ENCODE peak calls at places on chromosomes 7 and 10, in nine cellular contexts. M is stromal cell of bone marrow; D is GM12891; C is activated naive CD8-positive, alpha-beta T cell treated with anti-CD3 and anti-CD28 coated beads, Interleukin-2, amount 10 ng/mL, durations not matched to agents 7 days and 5 days; X is NCI-H1105 treated with DMSO at 0.1 percent for 48 hours; T is pons; Q is H7; J is T-helper 2 cell; Z is GDM1. G is an unnamed sample.

GRCh38 chr10:86595496-86595895 is 58.9 kb upstream of the OPN4 start:
- DNase-seq in J (no peak), D (no peak), Q (no peak), T (no peak), M (no peak), X (no peak), C (no peak), Z (no peak), G (no peak)

GRCh38 chr7:104963991-104964385 is 50.0 kb upstream of the KMT2E start:
- DNase-seq in M (no peak), Z (no peak), C (no peak), T (no peak), Q (no peak), X (no peak), D (no peak), J (no peak), G (no peak)

GRCh38 chr7:74355091-74355490 is 65.9 kb downstream of the CLIP2 start:
- DNase-seq in Z (no peak), T (no peak), M (peak), Q (no peak), X (peak), C (no peak), J (no peak), D (no peak), G (peak)

GRCh38 chr7:42745357-42746022 is 166.4 kb downstream of the C7orf25 start:
- DNase-seq in J (no peak), M (no peak), Q (no peak), D (no peak), C (peak), X (no peak), T (no peak), Z (no peak), G (no peak)

GRCh38 chr7:101357433-101357832 is 5.2 kb upstream of the COL26A1 start:
- DNase-seq in M (no peak), J (no peak), C (no peak), T (no peak), D (no peak), X (no peak), Z (no peak), Q (no peak), G (no peak)

GRCh38 chr10:8278099-8278498 is 223.6 kb downstream of the GATA3 start:
- DNase-seq in D (no peak), Z (no peak), T (no peak), C (no peak), M (no peak), Q (no peak), J (no peak), X (no peak), G (no peak)

GRCh38 chr7:151403764-151404163 is 6.1 kb downstream of the WDR86 start:
- DNase-seq in Q (peak), M (no peak), T (no peak), C (no peak), Z (no peak), D (no peak), J (no peak), X (no peak), G (no peak)

GRCh38 chr7:107594961-107595737 is 15.1 kb downstream of the BCAP29 start:
- DNase-seq in Z (no peak), C (no peak), Q (no peak), D (no peak), T (peak), M (peak), J (no peak), X (no peak), G (no peak)

GRCh38 chr7:121504478-121504877 is 108.4 kb upstream of the FAM3C start:
- DNase-seq in Q (no peak), J (no peak), M (peak), X (no peak), Z (no peak), T (no peak), D (no peak), C (no peak), G (no peak)

GRCh38 chr7:85776691-85777363 is 590.0 kb upstream of the SEMA3D start:
- DNase-seq in Z (no peak), C (no peak), T (no peak), D (no peak), X (no peak), J (no peak), Q (no peak), M (peak), G (no peak)

GRCh38 chr10:125034671-125035070 is 92.7 kb downstream of the ZRANB1 start:
- DNase-seq in D (no peak), J (no peak), M (no peak), Q (no peak), Z (no peak), T (no peak), C (no peak), X (no peak), G (no peak)

GRCh38 chr7:47915066-47915976 is 32.9 kb downstream of the PKD1L1 start:
- DNase-seq in M (no peak), X (no peak), T (no peak), C (no peak), Q (no peak), Z (no peak), D (no peak), J (no peak), G (no peak)

GRCh38 chr7:143448429-143448828 is 5.2 kb downstream of the TAS2R60 start:
- DNase-seq in Z (no peak), J (no peak), M (no peak), C (no peak), Q (no peak), D (no peak), T (no peak), X (no peak), G (no peak)

GRCh38 chr10:90197766-90198165 is 496.4 kb downstream of the KIF20B start:
- DNase-seq in Z (no peak), T (no peak), X (no peak), D (no peak), J (no peak), C (no peak), M (peak), Q (no peak), G (no peak)

GRCh38 chr10:115328331-115328730 is 235.2 kb downstream of the ATRNL1 start:
- DNase-seq in J (no peak), T (no peak), Q (no peak), D (no peak), X (no peak), Z (no peak), C (no peak), M (no peak), G (no peak)

GRCh38 chr10:31318382-31318853 is 598 bp upstream of the ZEB1 start:
- DNase-seq in C (no peak), T (peak), Z (peak), X (peak), J (peak), D (peak), M (peak), Q (peak), G (no peak)

GRCh38 chr10:84176351-84176750 is 2.8 kb downstream of the GPR15LG start:
- DNase-seq in T (no peak), Q (no peak), M (no peak), D (no peak), C (no peak), X (no peak), J (no peak), Z (no peak), G (no peak)

GRCh38 chr7:2962860-2963259 is 80.8 kb downstream of the CARD11 start:
- DNase-seq in C (no peak), T (no peak), Z (no peak), X (no peak), M (no peak), J (no peak), D (no peak), Q (no peak), G (no peak)

GRCh38 chr10:79056361-79056735 is 12.4 kb upstream of the ZMIZ1 start:
- DNase-seq in Q (no peak), D (no peak), M (no peak), X (no peak), T (no peak), C (peak), Z (no peak), J (no peak), G (no peak)

GRCh38 chr10:80154978-80155695 is 22.6 kb downstream of the PLAC9 start:
- DNase-seq in Z (peak), T (no peak), J (no peak), C (no peak), D (no peak), X (no peak), Q (no peak), M (peak), G (peak)

GRCh38 chr7:64625114-64626082 is 40.5 kb upstream of the ZNF107 start:
- DNase-seq in X (peak), J (no peak), Q (peak), D (no peak), T (peak), C (no peak), Z (no peak), M (no peak), G (no peak)

GRCh38 chr10:73907841-73908517 is 3.0 kb upstream of the PLAU start:
- DNase-seq in J (no peak), D (no peak), T (peak), Z (peak), M (peak), C (no peak), X (no peak), Q (no peak), G (no peak)

GRCh38 chr7:128056901-128057300 is 25.7 kb upstream of the LRRC4 start:
- DNase-seq in J (no peak), Q (no peak), M (peak), Z (no peak), T (no peak), D (no peak), X (no peak), C (no peak), G (peak)

GRCh38 chr10:94403034-94403822 is 887 bp downstream of the TBC1D12 start:
- DNase-seq in J (no peak), M (peak), D (peak), Q (peak), X (peak), T (peak), Z (peak), C (peak), G (no peak)

GRCh38 chr10:124601431-124602120 is 140.0 kb downstream of the LHPP start:
- DNase-seq in M (no peak), C (no peak), X (no peak), Q (peak), T (no peak), D (no peak), J (no peak), Z (no peak), G (no peak)

GRCh38 chr7:127943541-127944521 is 87.4 kb downstream of the LRRC4 start:
- DNase-seq in D (no peak), M (no peak), X (peak), Z (no peak), T (peak), C (no peak), Q (no peak), J (no peak), G (no peak)

GRCh38 chr10:69703766-69704191 is 73.7 kb downstream of the FAM241B start:
- DNase-seq in D (no peak), J (no peak), Z (no peak), M (peak), C (no peak), Q (no peak), T (no peak), X (no peak), G (peak)

GRCh38 chr7:11667810-11668185 is 164.2 kb downstream of the THSD7A start:
- DNase-seq in C (no peak), Z (no peak), X (no peak), T (no peak), J (no peak), D (no peak), M (no peak), Q (no peak), G (no peak)

GRCh38 chr10:72107325-72108003 is 19.1 kb upstream of the SPOCK2 start:
- DNase-seq in J (peak), T (no peak), C (no peak), D (no peak), Q (no peak), Z (no peak), M (no peak), X (no peak), G (no peak)

GRCh38 chr10:123133511-123133910 is 2.3 kb upstream of the HMX3 start:
- DNase-seq in C (no peak), Q (peak), D (no peak), J (no peak), Z (no peak), T (no peak), M (no peak), X (no peak), G (no peak)

GRCh38 chr10:118341678-118342637 is at the start of gene FAM204A:
- DNase-seq in D (peak), J (peak), C (peak), X (peak), Z (peak), Q (peak), M (peak), T (peak), G (peak)

GRCh38 chr10:96244354-96244753 is 27.0 kb downstream of the BLNK start:
- DNase-seq in D (peak), Z (no peak), C (no peak), M (no peak), T (no peak), Q (no peak), X (no peak), J (no peak), G (no peak)

GRCh38 chr7:3446786-3447185 is 145.7 kb downstream of the SDK1 start:
- DNase-seq in M (no peak), T (no peak), J (no peak), C (no peak), X (no peak), Q (no peak), Z (no peak), D (no peak), G (no peak)

GRCh38 chr7:128453836-128454804 is 1.6 kb upstream of the HILPDA start:
- DNase-seq in J (no peak), X (no peak), T (no peak), Q (peak), D (no peak), M (peak), Z (no peak), C (no peak), G (peak)

GRCh38 chr7:152050547-152050971 is 25.1 kb downstream of the GALNT11 start:
- DNase-seq in X (no peak), D (no peak), M (peak), J (no peak), Z (no peak), C (no peak), T (peak), Q (no peak), G (peak)